ENCODE peak calls at places on chromosomes 6 and 20, in nine cellular contexts. N is MM.1S; V is pancreas; K is endodermal cell; F is CD8-positive, alpha-beta T cell; O is neural progenitor cell; Y is small intestine; S is psoas muscle; A is stomach. J is an unnamed sample.

GRCh38 chr6:16803294-16804006 is 42.2 kb upstream of the ATXN1 start:
- DNase-seq in S (peak; percentile 17), Y (no peak), A (no peak), O (peak; percentile 31), F (no peak), V (no peak), K (peak; percentile 92), N (no peak), J (no peak)

GRCh38 chr6:108123946-108124345 is 41.9 kb upstream of the NR2E1 start:
- DNase-seq in S (no peak), O (peak; percentile 67), K (peak; percentile 83), N (no peak), V (no peak), Y (no peak), A (no peak), F (no peak), J (no peak)

GRCh38 chr6:135990855-135991464 is 139.5 kb downstream of the PDE7B start:
- DNase-seq in V (no peak), Y (no peak), O (no peak), F (no peak), N (no peak), A (no peak), K (no peak), S (no peak), J (no peak)

GRCh38 chr20:4109587-4109986 is 94.2 kb upstream of the RNF24 start:
- DNase-seq in N (no peak), A (no peak), F (no peak), S (no peak), Y (no peak), O (no peak), V (no peak), K (no peak), J (no peak)

GRCh38 chr6:154488802-154489437 is 21.6 kb downstream of the CNKSR3 start:
- DNase-seq in S (no peak), O (no peak), F (no peak), A (no peak), K (no peak), Y (no peak), V (no peak), N (no peak), J (no peak)

GRCh38 chr6:149951096-149951495 is 9.3 kb downstream of the ULBP2 start:
- DNase-seq in N (no peak), O (no peak), Y (no peak), V (no peak), K (no peak), A (no peak), F (no peak), S (no peak), J (no peak)

GRCh38 chr20:59437601-59438031 is 137.2 kb downstream of the EDN3 start:
- DNase-seq in V (no peak), N (no peak), K (no peak), F (no peak), A (no peak), O (no peak), Y (no peak), S (no peak), J (no peak)

GRCh38 chr6:30955367-30956042 is 14.7 kb downstream of the MUCL3 start:
- DNase-seq in A (peak; percentile 66), F (peak; percentile 46), V (no peak), K (peak; percentile 88), Y (peak; percentile 51), N (peak; percentile 64), S (peak; percentile 78), O (peak; percentile 86), J (peak; percentile 71)

GRCh38 chr20:39264506-39265172 is 302.5 kb downstream of the DHX35 start:
- DNase-seq in F (no peak), A (peak; percentile 62), O (peak; percentile 80), N (peak; percentile 28), K (peak; percentile 91), Y (peak; percentile 69), V (peak; percentile 36), S (peak; percentile 65), J (peak; percentile 11)

GRCh38 chr20:39263076-39263475 is 300.9 kb downstream of the DHX35 start:
- DNase-seq in N (no peak), A (no peak), V (no peak), Y (no peak), K (no peak), S (no peak), F (no peak), O (no peak), J (no peak)

GRCh38 chr20:39259010-39259803 is 297.1 kb downstream of the DHX35 start:
- DNase-seq in N (peak; percentile 10), A (no peak), O (no peak), Y (no peak), F (no peak), S (no peak), V (no peak), K (no peak), J (no peak)

GRCh38 chr20:39258253-39258652 is 296.1 kb downstream of the DHX35 start:
- DNase-seq in S (no peak), F (no peak), Y (no peak), A (no peak), V (no peak), K (no peak), O (no peak), N (no peak), J (no peak)

GRCh38 chr20:39259808-39260207 is 297.7 kb downstream of the DHX35 start:
- DNase-seq in S (no peak), A (no peak), V (no peak), K (no peak), O (no peak), F (no peak), N (no peak), Y (no peak), J (no peak)
- H3K4me1 ChIP-seq in S (no peaks in the 10 kb centered on the region), A (no peaks in the 10 kb centered on the region), V (no peaks in the 10 kb centered on the region), K (no peaks in the 10 kb centered on the region), O (no peaks in the 10 kb centered on the region), F (no peaks in the 10 kb centered on the region), N (peaks cover 5% of the 10 kb centered on the region), Y (no peaks in the 10 kb centered on the region), J (no peaks in the 10 kb centered on the region)

DNA sequence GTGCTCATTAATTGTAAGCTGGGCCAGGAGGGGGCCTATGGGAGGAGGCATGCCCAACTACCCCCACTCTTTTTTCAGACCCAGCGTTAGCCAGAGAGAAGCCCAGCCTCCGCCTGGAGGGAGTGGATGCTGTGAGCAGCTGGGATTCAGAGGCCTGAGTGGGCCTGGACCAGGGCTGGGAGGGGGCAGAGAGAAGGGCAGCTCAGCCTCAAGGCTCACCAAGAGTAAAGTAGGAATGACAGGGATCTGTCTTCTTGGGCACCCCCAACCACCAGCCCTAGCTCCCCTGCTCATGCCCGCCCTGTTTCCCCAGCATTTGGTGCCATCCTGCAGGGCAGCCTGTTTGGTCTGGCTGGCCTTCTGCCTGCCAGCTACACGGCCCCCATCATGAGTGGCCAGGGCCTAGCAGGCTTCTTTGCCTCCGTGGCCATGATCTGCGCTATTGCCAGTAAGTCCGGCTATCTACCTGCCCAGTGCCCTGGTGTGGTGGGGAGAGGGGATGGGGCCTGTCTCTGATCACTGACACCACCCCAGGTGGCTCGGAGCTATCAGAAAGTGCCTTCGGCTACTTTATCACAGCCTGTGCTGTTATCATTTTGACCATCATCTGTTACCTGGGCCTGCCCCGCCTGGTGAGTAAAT is 6.8 kb downstream of the SLC29A1 start:
- DNase-seq in S (no peak), A (no peak), N (no peak), O (no peak), K (no peak), F (no peak), Y (no peak), V (no peak), J (no peak)
- H3K27ac ChIP-seq in S (peak overlapping the region; percentile 87), A (no peak overlapping the region), N (no peak overlapping the region), O (no peak overlapping the region), K (no peak overlapping the region), F (no peak overlapping the region), Y (no peak overlapping the region), V (no peak overlapping the region), J (no peak overlapping the region)

DNA sequence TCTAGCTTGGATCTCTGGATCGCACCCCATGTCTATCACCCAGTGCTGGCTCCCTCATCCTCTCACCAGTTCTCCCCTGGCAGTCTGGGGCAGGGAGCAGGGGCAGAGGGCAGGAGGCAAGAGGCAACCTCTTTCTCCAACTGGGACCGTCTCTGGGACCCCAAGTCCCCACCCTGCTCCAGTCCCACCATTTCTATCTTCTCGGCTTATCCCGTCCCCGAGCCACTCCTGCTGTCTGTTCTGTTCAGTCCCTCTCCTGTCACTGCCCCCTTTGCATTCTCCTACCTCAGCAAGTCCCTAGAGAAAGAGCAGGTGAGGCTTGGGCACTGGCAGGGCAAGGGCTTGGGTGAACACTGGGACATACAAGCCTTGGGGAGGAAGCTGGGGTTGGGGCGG is 625 bp upstream of the TNXB start:
- DNase-seq in O (no peak), V (no peak), F (no peak), A (no peak), N (no peak), K (no peak), Y (no peak), S (no peak), J (no peak)
- H3K4me1 ChIP-seq in O (peaks cover 15% of the 10 kb centered on the region), V (no peaks in the 10 kb centered on the region), F (peaks cover 20% of the 10 kb centered on the region), A (peaks cover 90% of the 10 kb centered on the region), N (no peaks in the 10 kb centered on the region), K (peaks cover 9% of the 10 kb centered on the region), Y (no peaks in the 10 kb centered on the region), S (peaks cover 7% of the 10 kb centered on the region), J (peaks cover 15% of the 10 kb centered on the region)

GRCh38 chr6:49637333-49637698 is 677 bp upstream of the RHAG start:
- DNase-seq in S (no peak), N (no peak), A (no peak), K (no peak), V (no peak), F (no peak), Y (no peak), O (no peak), J (no peak)

GRCh38 chr6:49634080-49634810 is 2.4 kb downstream of the RHAG start:
- DNase-seq in O (no peak), K (no peak), A (no peak), N (no peak), V (no peak), Y (no peak), S (no peak), F (no peak), J (no peak)

GRCh38 chr6:49634811-49635159 is 1.9 kb downstream of the RHAG start:
- DNase-seq in S (no peak), V (no peak), O (no peak), Y (no peak), N (no peak), K (no peak), A (no peak), F (no peak), J (no peak)

GRCh38 chr6:49639177-49639817 is 2.7 kb upstream of the RHAG start:
- DNase-seq in V (no peak), K (no peak), A (no peak), Y (no peak), O (no peak), F (no peak), S (no peak), N (no peak), J (no peak)

DNA sequence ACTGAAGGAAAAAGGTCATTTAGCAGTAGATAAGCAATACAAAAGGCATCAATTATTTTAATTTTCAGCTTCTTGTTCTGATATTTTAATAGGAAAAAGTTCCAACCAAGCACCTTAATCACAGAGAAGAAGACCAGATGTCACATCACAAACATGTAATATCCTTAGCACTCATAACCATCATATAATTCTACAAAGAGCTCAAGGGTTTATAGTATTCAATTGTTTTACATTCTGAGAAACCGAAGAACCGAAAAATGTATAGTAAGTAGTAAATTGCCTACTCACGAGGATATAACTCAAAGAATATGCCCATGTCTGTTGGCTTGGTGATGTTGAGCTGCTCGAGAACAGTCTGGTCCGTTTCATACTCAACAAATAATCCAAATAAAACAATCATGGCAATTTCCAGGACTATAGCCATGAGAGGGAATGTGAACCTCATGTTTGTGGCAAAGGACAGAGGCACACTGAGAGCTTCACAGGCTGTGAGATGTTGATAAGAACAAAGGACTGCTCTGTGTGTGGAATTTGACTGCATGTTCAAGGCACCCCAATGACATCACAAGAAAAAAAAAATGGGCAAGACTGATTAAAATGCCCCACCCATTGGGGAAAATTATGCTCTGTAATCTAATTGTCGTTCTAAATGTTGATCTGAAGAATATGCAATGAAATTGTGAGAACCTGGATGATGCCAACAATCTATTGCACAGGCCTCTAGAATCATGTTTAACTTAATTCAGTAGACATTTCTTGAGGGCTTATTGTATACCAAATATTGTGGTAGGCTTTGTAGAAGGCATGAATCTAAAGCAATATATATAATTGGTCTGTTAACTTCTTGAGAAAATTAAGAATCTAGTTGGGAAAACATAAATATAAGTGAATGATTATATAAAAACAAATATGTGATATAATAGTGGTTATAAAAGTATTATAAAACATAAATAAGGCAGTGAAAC is at the start of gene RHAG:
- DNase-seq in O (no peak), F (no peak), V (no peak), A (no peak), Y (no peak), N (no peak), S (no peak), K (no peak), J (no peak)
- H3K27ac ChIP-seq in O (no peak within 1 kb of the TSS), F (no peak within 1 kb of the TSS), V (no peak within 1 kb of the TSS), A (no peak within 1 kb of the TSS), Y (no peak within 1 kb of the TSS), N (no peak within 1 kb of the TSS), S (no peak within 1 kb of the TSS), K (no peak within 1 kb of the TSS), J (no peak within 1 kb of the TSS)

J was measured in CD4-positive, alpha-beta memory T cell.